ENCODE peak calls at places on chromosomes 2 and 18, in five cellular contexts. B, S, Y, C and Q are unnamed samples.

GRCh38 chr2:37315364-37315763 is 9.3 kb downstream of the PRKD3 start:
- DNase-seq in C (no peak), S (no peak), Y (no peak), B (no peak), Q (no peak)

GRCh38 chr2:44166096-44166495 is 2.6 kb upstream of the PPM1B start:
- DNase-seq in B (peak), Y (no peak), C (no peak), S (no peak), Q (no peak)

GRCh38 chr2:55827855-55828254 is 95.7 kb downstream of the EFEMP1 start:
- DNase-seq in C (no peak), Y (peak), B (no peak), S (no peak), Q (peak)

GRCh38 chr2:20868377-20868776 is 45.5 kb upstream of the LDAH start:
- DNase-seq in C (no peak), S (no peak), B (no peak), Y (no peak), Q (no peak)

GRCh38 chr2:192827735-192828134 is 633.0 kb upstream of the TMEFF2 start:
- DNase-seq in Y (no peak), C (no peak), S (no peak), B (no peak), Q (no peak)

GRCh38 chr2:8605350-8606065 is 76.3 kb upstream of the ID2 start:
- DNase-seq in S (no peak), B (no peak), Y (peak), C (no peak), Q (no peak)

GRCh38 chr18:48800877-48801727 is 149.7 kb downstream of the SMAD7 start:
- DNase-seq in C (peak), Y (peak), B (peak), S (no peak), Q (no peak)

GRCh38 chr2:181683518-181684453 is 3.5 kb upstream of the NEUROD1 start:
- DNase-seq in Y (peak), C (peak), B (peak), S (peak), Q (no peak)

GRCh38 chr2:15889800-15890498 is 50.4 kb upstream of the MYCN start:
- DNase-seq in B (no peak), S (no peak), C (no peak), Y (peak), Q (no peak)

DNA sequence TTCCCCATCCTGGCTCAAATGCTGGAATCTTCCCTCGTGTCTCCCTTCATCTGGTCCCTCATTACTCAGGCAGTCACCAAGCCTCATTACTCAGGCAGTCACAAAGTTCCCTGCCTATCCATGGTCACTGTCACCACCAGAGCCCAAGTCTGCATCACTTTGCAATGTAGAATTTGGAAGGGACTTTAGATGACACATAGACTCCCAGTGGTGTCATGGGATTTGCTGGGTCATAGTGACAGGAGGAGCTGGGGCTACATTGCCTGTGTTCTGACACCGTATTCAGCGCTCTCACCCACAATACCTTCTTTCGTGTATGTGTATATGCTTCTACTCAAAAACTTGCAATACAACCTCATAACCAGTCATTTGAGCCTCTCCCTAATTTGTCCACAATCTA is 2.1 kb upstream of the EMILIN1 start:
- DNase-seq in B (no peak), Y (no peak), S (no peak), C (no peak), Q (no peak)
- H2BK120ac ChIP-seq in B (no peak), Y (no peak), S (no peak), C (no peak), Q (no peak)

GRCh38 chr2:190412971-190413370 is 4.8 kb downstream of the MFSD6 start:
- DNase-seq in S (no peak), C (no peak), B (no peak), Y (no peak), Q (no peak)
- H2BK12ac ChIP-seq in S (no peak), C (no peak), B (no peak), Y (no peak), Q (no peak)

GRCh38 chr18:11849845-11850747 is 1.1 kb upstream of the CHMP1B start:
- DNase-seq in Y (peak), C (peak), B (no peak), S (no peak), Q (peak)
- H2BK120ac ChIP-seq in Y (no peak), C (no peak), B (no peak), S (no peak), Q (no peak)

GRCh38 chr2:99141110-99142108 is at the start of gene C2orf15:
- DNase-seq in C (peak), Y (peak), S (peak), B (peak), Q (peak)

GRCh38 chr2:99140860-99141109 is 722 bp upstream of the C2orf15 start:
- DNase-seq in S (no peak), C (no peak), B (no peak), Y (no peak), Q (no peak)

GRCh38 chr2:99140056-99140859 is 1.2 kb upstream of the C2orf15 start:
- DNase-seq in C (no peak), B (no peak), Y (no peak), S (no peak), Q (no peak)

GRCh38 chr2:99139003-99139402 is 2.5 kb upstream of the C2orf15 start:
- DNase-seq in B (no peak), Y (no peak), S (no peak), C (no peak), Q (no peak)
- H2BK12ac ChIP-seq in B (no peak), Y (no peak), S (no peak), C (no peak), Q (no peak)